ENCODE peak calls at places on chromosomes 4 and X, in four cellular contexts. One of them, this sample, is unnamed.
A peak's percentile ranks its signal among the peaks of the same experiment; 100 is the strongest.

GRCh38 chrX:53308836-53309235 is 27.5 kb upstream of the IQSEC2 start:
- DNase-seq in AG04450: no peak
- DNase-seq in nephron progenitor cell: no peak
- DNase-seq in A549: no peak
- DNase-seq in this sample: no peak

GRCh38 chrX:150094996-150095395 is 156.7 kb upstream of the EOLA2 start:
- DNase-seq in AG04450: no peak
- DNase-seq in A549: peak; percentile 10
- DNase-seq in nephron progenitor cell: no peak
- DNase-seq in this sample: no peak

GRCh38 chr4:128379860-128380259 is 92.2 kb upstream of the PGRMC2 start:
- DNase-seq in A549: peak; percentile 53
- DNase-seq in nephron progenitor cell: no peak
- DNase-seq in AG04450: no peak
- DNase-seq in this sample: no peak

GRCh38 chrX:12411831-12412230 is 273.6 kb downstream of the FRMPD4 start:
- DNase-seq in AG04450: no peak
- DNase-seq in A549: no peak
- DNase-seq in nephron progenitor cell: no peak
- DNase-seq in this sample: no peak

GRCh38 chr4:107870916-107871786 is 46.4 kb downstream of the SGMS2 start:
- DNase-seq in nephron progenitor cell: no peak
- DNase-seq in A549: no peak
- DNase-seq in AG04450: no peak
- DNase-seq in this sample: no peak

GRCh38 chr4:13481569-13481968 is 2.6 kb downstream of the RAB28 start:
- DNase-seq in AG04450: no peak
- DNase-seq in A549: peak; percentile 1
- DNase-seq in nephron progenitor cell: no peak
- DNase-seq in this sample: no peak

GRCh38 chr4:41458689-41459088 is 79.3 kb upstream of the LIMCH1 start:
- DNase-seq in nephron progenitor cell: no peak
- DNase-seq in AG04450: no peak
- DNase-seq in A549: no peak
- DNase-seq in this sample: no peak

GRCh38 chrX:152913915-152914314 is 16.0 kb downstream of the ZNF185 start:
- DNase-seq in A549: no peak
- DNase-seq in AG04450: no peak
- DNase-seq in nephron progenitor cell: no peak
- DNase-seq in this sample: no peak

GRCh38 chr4:168028970-168029610 is 63.2 kb upstream of the ANXA10 start:
- DNase-seq in nephron progenitor cell: no peak
- DNase-seq in AG04450: no peak
- DNase-seq in A549: no peak
- DNase-seq in this sample: no peak

GRCh38 chr4:168636506-168637176 is 139.8 kb downstream of the PALLD start:
- DNase-seq in A549: no peak
- DNase-seq in nephron progenitor cell: no peak
- DNase-seq in AG04450: no peak
- DNase-seq in this sample: no peak

GRCh38 chr4:3045500-3045850 is 28.9 kb downstream of the HTT-AS start:
- DNase-seq in nephron progenitor cell: no peak
- DNase-seq in A549: peak; percentile 48
- DNase-seq in AG04450: no peak
- DNase-seq in this sample: no peak

GRCh38 chr4:110119880-110120279 is 78.5 kb downstream of the ELOVL6 start:
- DNase-seq in nephron progenitor cell: no peak
- DNase-seq in AG04450: peak; percentile 32
- DNase-seq in A549: no peak
- DNase-seq in this sample: no peak

GRCh38 chr4:181968371-181968770 is 274.8 kb upstream of the TENM3 start:
- DNase-seq in AG04450: peak; percentile 44
- DNase-seq in nephron progenitor cell: no peak
- DNase-seq in A549: no peak
- DNase-seq in this sample: no peak

GRCh38 chrX:114500622-114501021 is 83.3 kb upstream of the HTR2C start:
- DNase-seq in A549: no peak
- DNase-seq in nephron progenitor cell: no peak
- DNase-seq in AG04450: no peak
- DNase-seq in this sample: no peak

GRCh38 chr4:165720411-165721082 is 152.5 kb upstream of the TLL1 start:
- DNase-seq in nephron progenitor cell: no peak
- DNase-seq in AG04450: no peak
- DNase-seq in A549: no peak
- DNase-seq in this sample: no peak

GRCh38 chr4:182884046-182884445 is 33.1 kb downstream of the DCTD start:
- DNase-seq in AG04450: no peak
- DNase-seq in A549: no peak
- DNase-seq in nephron progenitor cell: no peak
- DNase-seq in this sample: no peak

GRCh38 chr4:185127021-185127925 is 15.8 kb upstream of the SLC25A4 start:
- DNase-seq in AG04450: no peak
- DNase-seq in nephron progenitor cell: peak; percentile 62
- DNase-seq in A549: peak; percentile 28
- DNase-seq in this sample: peak; percentile 28

GRCh38 chr4:158682071-158682470 is 10.0 kb downstream of the ETFDH start:
- DNase-seq in A549: no peak
- DNase-seq in nephron progenitor cell: no peak
- DNase-seq in AG04450: no peak
- DNase-seq in this sample: no peak

GRCh38 chrX:30060718-30061117 is 154.6 kb upstream of the MAGEB2 start:
- DNase-seq in nephron progenitor cell: peak; percentile 13
- DNase-seq in A549: peak; percentile 22
- DNase-seq in AG04450: no peak
- DNase-seq in this sample: peak; percentile 3

GRCh38 chrX:68599256-68600152 is 48.0 kb upstream of the STARD8 start:
- DNase-seq in AG04450: no peak
- DNase-seq in A549: peak; percentile 9
- DNase-seq in nephron progenitor cell: peak; percentile 7
- DNase-seq in this sample: no peak

GRCh38 chr4:155608231-155608885 is 58.3 kb upstream of the GUCY1A1 start:
- DNase-seq in A549: no peak
- DNase-seq in AG04450: no peak
- DNase-seq in nephron progenitor cell: no peak
- DNase-seq in this sample: no peak

GRCh38 chr4:784401-785331 is 41.3 kb downstream of the CPLX1 start:
- DNase-seq in AG04450: no peak
- DNase-seq in A549: no peak
- DNase-seq in nephron progenitor cell: no peak
- DNase-seq in this sample: no peak

GRCh38 chrX:11670316-11670715 is 4.6 kb upstream of the ARHGAP6 start:
- DNase-seq in nephron progenitor cell: no peak
- DNase-seq in AG04450: no peak
- DNase-seq in A549: no peak
- DNase-seq in this sample: no peak

DNA sequence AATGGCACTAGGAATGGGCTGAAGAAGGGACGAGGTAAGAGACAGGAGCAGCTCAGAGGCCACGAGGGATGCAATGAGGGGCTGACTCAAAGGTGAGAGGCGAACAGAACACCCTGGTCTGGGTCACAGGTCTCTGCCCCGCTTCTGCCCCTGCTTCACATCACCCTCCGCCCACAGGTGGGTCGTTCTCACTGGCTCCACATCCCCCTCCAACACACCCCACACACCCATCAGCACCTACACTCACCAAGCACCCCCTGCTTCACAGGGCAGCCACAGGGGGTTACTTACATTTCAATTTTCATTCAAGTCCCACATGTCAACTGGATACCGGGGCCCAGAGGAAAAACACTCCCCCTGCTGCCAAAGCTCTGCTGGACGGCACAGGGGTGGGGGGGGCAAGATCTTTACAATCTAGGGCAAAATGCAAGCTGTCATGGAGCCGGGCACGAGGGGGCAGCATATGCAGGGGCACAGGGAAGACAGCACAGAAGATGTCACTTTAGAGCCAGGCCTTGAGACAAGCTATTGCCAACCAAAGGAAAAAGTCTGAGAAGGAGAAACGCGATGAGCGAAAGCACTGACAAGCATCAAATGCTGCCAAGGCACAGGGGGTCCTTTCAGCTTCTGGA is 94.1 kb downstream of the AFAP1 start:
- DNase-seq in nephron progenitor cell: no peak
- DNase-seq in AG04450: no peak
- DNase-seq in A549: peak; percentile 39
- DNase-seq in this sample: no peak
- TF ChIP-seq CTCF in nephron progenitor cell: no peak
- TF ChIP-seq CTCF in AG04450: peak; percentile 17
- TF ChIP-seq CTCF in A549: no peak
- TF ChIP-seq CTCF in this sample: no peak

DNA sequence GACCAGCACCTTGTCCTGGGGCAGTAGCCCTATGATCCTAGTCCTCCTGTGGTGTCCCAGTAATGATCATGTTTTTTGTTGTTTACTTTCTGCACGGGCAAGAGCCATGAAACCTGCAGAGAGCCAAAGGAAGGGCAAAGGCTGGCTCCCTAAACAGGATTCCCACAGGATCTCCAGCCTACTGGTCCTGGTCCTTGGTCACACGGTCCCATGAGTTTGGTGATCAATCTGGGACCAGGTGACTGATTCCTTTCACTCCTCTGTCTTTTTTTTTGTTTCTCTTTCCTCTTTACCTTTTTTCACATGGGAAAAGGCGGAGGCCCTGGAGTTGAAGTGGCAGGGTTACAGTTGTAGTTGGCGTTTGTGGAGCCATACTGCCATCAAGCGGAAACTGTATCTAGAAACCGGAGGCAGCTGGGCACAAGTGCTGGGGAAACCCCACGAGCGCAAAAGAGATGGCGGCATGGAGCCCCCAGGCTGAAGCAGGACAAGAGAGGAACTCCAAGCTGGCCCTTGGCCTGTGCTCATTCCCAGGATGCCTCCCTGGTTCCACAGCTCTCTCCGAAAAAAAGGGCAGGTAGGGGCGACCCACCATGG is 34.6 kb downstream of the NBDY start:
- DNase-seq in nephron progenitor cell: peak; percentile 58
- DNase-seq in AG04450: no peak
- DNase-seq in A549: no peak
- DNase-seq in this sample: no peak
- TF ChIP-seq CTCF in nephron progenitor cell: no peak
- TF ChIP-seq CTCF in AG04450: no peak
- TF ChIP-seq CTCF in A549: no peak
- TF ChIP-seq CTCF in this sample: no peak

GRCh38 chr4:145488310-145488709 is 6.7 kb downstream of the SMAD1 start:
- DNase-seq in AG04450: no peak
- DNase-seq in A549: no peak
- DNase-seq in nephron progenitor cell: no peak
- DNase-seq in this sample: no peak
- TF ChIP-seq CTCF in AG04450: no peak
- TF ChIP-seq CTCF in A549: no peak
- TF ChIP-seq CTCF in nephron progenitor cell: no peak
- TF ChIP-seq CTCF in this sample: no peak

GRCh38 chrX:112043997-112044396 is 38.6 kb downstream of the TRPC5 start:
- DNase-seq in nephron progenitor cell: peak; percentile 5
- DNase-seq in A549: peak; percentile 34
- DNase-seq in AG04450: no peak
- DNase-seq in this sample: peak; percentile 3
- TF ChIP-seq CTCF in nephron progenitor cell: peak; percentile 66
- TF ChIP-seq CTCF in A549: peak; percentile 37
- TF ChIP-seq CTCF in AG04450: no peak
- TF ChIP-seq CTCF in this sample: peak; percentile 57

GRCh38 chrX:8845469-8845868 is 44.3 kb upstream of the FAM9A start:
- DNase-seq in AG04450: no peak
- DNase-seq in A549: no peak
- DNase-seq in nephron progenitor cell: no peak
- DNase-seq in this sample: no peak

GRCh38 chrX:8841911-8842310 is 40.7 kb upstream of the FAM9A start:
- DNase-seq in A549: no peak
- DNase-seq in nephron progenitor cell: no peak
- DNase-seq in AG04450: no peak
- DNase-seq in this sample: no peak

GRCh38 chrX:8846271-8846670 is 45.1 kb upstream of the FAM9A start:
- DNase-seq in nephron progenitor cell: peak; percentile 1
- DNase-seq in AG04450: no peak
- DNase-seq in A549: no peak
- DNase-seq in this sample: no peak

GRCh38 chrX:8844157-8844556 is 43.0 kb upstream of the FAM9A start:
- DNase-seq in nephron progenitor cell: no peak
- DNase-seq in A549: no peak
- DNase-seq in AG04450: no peak
- DNase-seq in this sample: no peak

DNA sequence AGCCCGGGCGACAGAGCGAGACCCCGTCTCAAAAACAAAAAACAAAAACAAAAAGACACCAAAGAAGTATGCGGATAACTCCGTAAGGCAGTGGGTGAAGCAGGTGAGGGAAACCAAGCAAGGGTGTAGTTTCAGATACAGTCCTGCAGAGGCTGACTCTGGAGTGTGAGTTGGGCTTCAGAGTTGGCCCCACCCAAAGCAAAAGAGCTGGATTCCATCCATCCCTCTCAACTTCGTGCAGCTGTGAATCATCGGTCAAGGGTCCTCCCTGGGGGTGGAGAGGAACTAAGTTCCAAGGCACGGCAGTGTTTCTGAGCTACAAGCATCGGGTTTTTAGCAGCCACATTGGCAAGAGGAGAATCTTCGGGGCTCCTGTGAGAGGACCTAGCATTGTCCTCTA is 43.9 kb upstream of the FAM9A start:
- DNase-seq in A549: peak; percentile 83
- DNase-seq in nephron progenitor cell: no peak
- DNase-seq in AG04450: peak; percentile 24
- DNase-seq in this sample: no peak
- TF ChIP-seq CTCF in A549: peak; percentile 16
- TF ChIP-seq CTCF in nephron progenitor cell: no peak
- TF ChIP-seq CTCF in AG04450: peak; percentile 36
- TF ChIP-seq CTCF in this sample: no peak

This sample was measured in endothelial cell.